ENCODE peak calls at places on chromosome 18, in eight cellular contexts. W is HT1080; K is astrocyte; C is stimulated activated CD4-positive, alpha-beta T cell treated with anti-CD3 and anti-CD28 coated beads, Interleukin-15, amount 100 ng/mL, for 24 hours; E is NCI-H774; U is non-pigmented ciliary epithelial cell; P is T-cell; Q is foreskin melanocyte. Z is an unnamed sample.

GRCh38 chr18:52936931-52937330 is 596.9 kb downstream of the DCC start:
- DNase-seq in E (no peak), W (peak), K (peak), C (no peak), U (peak), Q (no peak), P (no peak), Z (no peak)

GRCh38 chr18:28581503-28582169 is 404.7 kb upstream of the CDH2 start:
- DNase-seq in E (peak), U (no peak), Q (no peak), C (no peak), W (no peak), P (no peak), K (peak), Z (no peak)

GRCh38 chr18:29383311-29384273 is 1206.7 kb upstream of the CDH2 start:
- DNase-seq in Q (no peak), E (no peak), P (no peak), C (no peak), K (peak), U (peak), W (peak), Z (no peak)

GRCh38 chr18:58095655-58096054 is 51.6 kb downstream of the NEDD4L start:
- DNase-seq in C (no peak), Q (peak), P (no peak), K (no peak), U (no peak), E (no peak), W (no peak), Z (no peak)

GRCh38 chr18:80167947-80168745 is 59.1 kb downstream of the ADNP2 start:
- DNase-seq in P (no peak), U (no peak), Q (no peak), C (no peak), W (no peak), K (no peak), E (no peak), Z (no peak)

GRCh38 chr18:51236225-51236624 is 38.7 kb upstream of the MEX3C start:
- DNase-seq in P (no peak), Q (peak), C (no peak), U (peak), W (peak), E (no peak), K (peak), Z (no peak)

GRCh38 chr18:32093523-32093922 is 1.8 kb downstream of the RNF138 start:
- DNase-seq in C (peak), E (no peak), U (no peak), W (no peak), Q (no peak), P (no peak), K (peak), Z (peak)

GRCh38 chr18:76709659-76710645 is 112.4 kb upstream of the ZNF236 start:
- DNase-seq in E (peak), C (peak), Q (peak), W (peak), K (peak), P (peak), U (no peak), Z (peak)

GRCh38 chr18:57959278-57959677 is 84.7 kb upstream of the NEDD4L start:
- DNase-seq in E (peak), U (peak), K (peak), P (no peak), W (peak), C (no peak), Q (peak), Z (peak)

GRCh38 chr18:2572144-2572682 is 856 bp downstream of the NDC80 start:
- DNase-seq in W (peak), E (no peak), P (no peak), U (no peak), Q (no peak), C (no peak), K (no peak), Z (no peak)

GRCh38 chr18:50285071-50285470 is 2.4 kb downstream of the CXXC1 start:
- DNase-seq in K (no peak), W (no peak), P (no peak), E (no peak), U (no peak), C (no peak), Q (no peak), Z (no peak)

Z was measured in GM13976.